ENCODE peak calls at places on chromosomes 5 and 9, in ten cellular contexts. W is GM04504, P is mesenchymal stem cell, D is NCI-H1694 treated with DMSO at 0.1 percent for 48 hours, K is GM12892, X is A172, J is HuH-7.5, E is Caki2, S is mucosa of gallbladder, Y is HT1080. V is an unnamed sample.

GRCh38 chr5:1507457-1507856 is 16.3 kb downstream of the LPCAT1 start:
- DNase-seq in W (no peak), J (no peak), X (no peak), E (no peak), K (no peak), P (no peak), D (no peak), Y (no peak), S (no peak), V (no peak)

GRCh38 chr5:78503958-78504357 is 143.5 kb downstream of the SCAMP1 start:
- DNase-seq in J (no peak), Y (no peak), P (no peak), S (no peak), W (no peak), E (no peak), X (no peak), K (no peak), D (no peak), V (no peak)

GRCh38 chr5:177592010-177592834 is at the start of gene TMED9:
- DNase-seq in D (peak; percentile 64), J (peak; percentile 84), X (peak; percentile 60), W (peak; percentile 48), Y (peak; percentile 83), S (peak; percentile 88), P (peak; percentile 75), E (peak; percentile 79), K (peak; percentile 82), V (peak; percentile 92)

GRCh38 chr9:105007143-105007542 is 79.2 kb upstream of the ABCA1 start:
- DNase-seq in P (peak; percentile 88), X (peak; percentile 95), Y (peak; percentile 99), J (no peak), W (peak; percentile 69), S (peak; percentile 29), E (peak; percentile 47), D (no peak), K (no peak), V (peak; percentile 77)

GRCh38 chr9:107190031-107190935 is 92.8 kb upstream of the RAD23B start:
- DNase-seq in D (no peak), K (no peak), X (peak; percentile 64), Y (peak; percentile 79), E (peak; percentile 10), W (no peak), J (no peak), S (no peak), P (peak; percentile 48), V (peak; percentile 90)

GRCh38 chr5:166505546-166505945 is 1785.9 kb upstream of the WWC1 start:
- DNase-seq in S (no peak), X (no peak), D (no peak), P (no peak), K (no peak), Y (no peak), J (no peak), E (no peak), W (no peak), V (no peak)

GRCh38 chr9:83403864-83404263 is 134.3 kb downstream of the FRMD3 start:
- DNase-seq in P (no peak), K (no peak), W (no peak), J (no peak), E (peak; percentile 6), S (no peak), D (no peak), X (peak; percentile 18), Y (peak; percentile 12), V (no peak)

GRCh38 chr9:133777871-133778270 is 39.7 kb upstream of the SARDH start:
- DNase-seq in Y (no peak), E (no peak), J (no peak), P (no peak), D (no peak), X (no peak), W (no peak), K (no peak), S (no peak), V (no peak)

GRCh38 chr9:109775516-109775915 is 4.5 kb upstream of the PALM2AKAP2 start:
- DNase-seq in K (no peak), J (no peak), S (no peak), D (no peak), Y (no peak), E (no peak), W (no peak), X (no peak), P (peak; percentile 73), V (no peak)

GRCh38 chr5:82884821-82885471 is 192.2 kb downstream of the TMEM167A start:
- DNase-seq in D (no peak), S (no peak), X (no peak), P (no peak), J (no peak), K (no peak), E (no peak), Y (no peak), W (no peak), V (no peak)

GRCh38 chr9:95225016-95225745 is 92.3 kb downstream of the FANCC start:
- DNase-seq in X (no peak), P (peak; percentile 33), E (peak; percentile 3), K (no peak), Y (no peak), S (no peak), J (no peak), W (no peak), D (no peak), V (no peak)

GRCh38 chr5:176416123-176416924 is at the start of gene CLTB:
- DNase-seq in E (peak; percentile 91), K (peak; percentile 90), J (peak; percentile 92), S (peak; percentile 93), X (peak; percentile 72), D (peak; percentile 48), P (peak; percentile 80), Y (peak; percentile 79), W (peak; percentile 67), V (peak; percentile 90)

V was measured in RWPE1.